ENCODE peak calls at places on chromosome 6, in six cellular contexts. O, C, M, B, P and I are unnamed samples.

GRCh38 chr6:129183039-129183438 is 300.1 kb downstream of the LAMA2 start:
- DNase-seq in M (no peak), O (no peak), P (no peak), B (no peak), C (no peak), I (no peak)

GRCh38 chr6:154508573-154509375 is 1.7 kb downstream of the CNKSR3 start:
- DNase-seq in P (peak), C (peak), O (peak), M (no peak), B (no peak), I (no peak)

GRCh38 chr6:159214281-159214680 is 45.1 kb downstream of the FNDC1 start:
- DNase-seq in M (no peak), C (no peak), O (no peak), B (no peak), P (no peak), I (no peak)

GRCh38 chr6:11618533-11618932 is 81.0 kb downstream of the TMEM170B start:
- DNase-seq in M (no peak), O (peak), C (peak), B (no peak), P (peak), I (no peak)

GRCh38 chr6:76120302-76120701 is 47.8 kb upstream of the IMPG1 start:
- DNase-seq in O (no peak), B (no peak), C (no peak), P (no peak), M (no peak), I (no peak)

GRCh38 chr6:1105833-1106400 is 206.0 kb upstream of the FOXQ1 start:
- DNase-seq in B (no peak), C (no peak), P (no peak), O (peak), M (no peak), I (no peak)

GRCh38 chr6:169881976-169882375 is 130.6 kb downstream of the ERMARD start:
- DNase-seq in C (no peak), P (no peak), O (no peak), M (no peak), B (peak), I (no peak)

GRCh38 chr6:150898390-150899170 is 33.1 kb downstream of the MTHFD1L start:
- DNase-seq in O (peak), P (no peak), B (peak), C (peak), M (no peak), I (no peak)

GRCh38 chr6:29552512-29553051 is 7.0 kb downstream of the UBD start:
- DNase-seq in B (no peak), M (no peak), C (peak), P (peak), O (peak), I (peak)

GRCh38 chr6:17842014-17842776 is 135.5 kb upstream of the NUP153 start:
- DNase-seq in P (no peak), B (no peak), M (no peak), C (no peak), O (no peak), I (no peak)

GRCh38 chr6:7696061-7696460 is 29.8 kb upstream of the BMP6 start:
- DNase-seq in C (no peak), P (no peak), M (no peak), B (no peak), O (no peak), I (no peak)

GRCh38 chr6:137751768-137752560 is 115.1 kb upstream of the TNFAIP3 start:
- DNase-seq in B (no peak), C (no peak), O (no peak), M (no peak), P (no peak), I (no peak)

GRCh38 chr6:34633785-34634184 is 62.8 kb downstream of the ILRUN start:
- DNase-seq in M (no peak), B (no peak), C (no peak), P (no peak), O (no peak), I (no peak)

GRCh38 chr6:151681426-151682059 is 125.9 kb upstream of the ESR1 start:
- DNase-seq in B (no peak), P (no peak), O (peak), C (no peak), M (no peak), I (no peak)

GRCh38 chr6:113636357-113636824 is 220.8 kb upstream of the MARCKS start:
- DNase-seq in O (peak), C (peak), B (no peak), P (no peak), M (no peak), I (no peak)

GRCh38 chr6:39847216-39847615 is 55.0 kb downstream of the DAAM2 start:
- DNase-seq in M (no peak), C (no peak), B (peak), P (no peak), O (peak), I (no peak)

GRCh38 chr6:28880894-28881780 is 42.6 kb downstream of the TRIM27 start:
- DNase-seq in M (no peak), C (peak), B (no peak), P (peak), O (peak), I (no peak)

GRCh38 chr6:105981002-105981887 is 104.9 kb upstream of the PRDM1 start:
- DNase-seq in C (peak), M (no peak), O (no peak), B (no peak), P (no peak), I (no peak)

GRCh38 chr6:81849248-81849647 is 96.8 kb upstream of the TENT5A start:
- DNase-seq in P (no peak), M (no peak), O (no peak), C (no peak), B (no peak), I (no peak)

DNA sequence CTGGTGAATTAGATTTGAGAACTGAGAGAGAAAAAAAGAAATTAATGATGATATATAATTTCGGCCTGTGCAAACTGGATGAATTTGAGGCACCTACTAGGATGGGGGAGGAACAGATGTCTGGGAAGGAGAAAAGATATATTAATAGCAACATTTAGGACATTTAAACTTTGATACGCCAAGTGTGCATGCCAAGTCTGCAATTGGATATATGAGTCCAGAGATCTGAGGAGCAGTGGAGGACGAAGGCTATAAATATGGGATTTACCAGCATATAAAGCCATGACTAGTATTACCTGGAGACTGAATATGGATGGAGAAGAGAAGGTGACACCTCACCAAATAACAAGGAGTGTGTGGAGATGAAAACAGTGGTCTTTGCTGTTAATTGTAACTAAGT is 272.6 kb upstream of the HSF2 start:
- DNase-seq in C (no peak), M (no peak), B (no peak), P (no peak), O (no peak), I (no peak)
- H3K4me3 ChIP-seq in C (no peak), M (no peak), B (no peak), P (no peak), O (no peak), I (no peak)

GRCh38 chr6:132399376-132400074 is 1.8 kb downstream of the MOXD1 start:
- DNase-seq in B (no peak), M (no peak), O (peak), C (peak), P (peak), I (peak)
- H3K4me3 ChIP-seq in B (no peak), M (no peak), O (peak), C (peak), P (peak), I (peak)

GRCh38 chr6:125307964-125308615 is 6.3 kb upstream of the HDDC2 start:
- DNase-seq in B (no peak), C (no peak), M (no peak), P (no peak), O (no peak), I (no peak)

GRCh38 chr6:125303512-125303854 is 1.7 kb upstream of the HDDC2 start:
- DNase-seq in B (no peak), P (no peak), M (no peak), C (no peak), O (no peak), I (no peak)

GRCh38 chr6:125304970-125305369 is 3.2 kb upstream of the HDDC2 start:
- DNase-seq in P (no peak), M (no peak), B (no peak), C (no peak), O (no peak), I (no peak)

GRCh38 chr6:125307150-125307838 is 5.5 kb upstream of the HDDC2 start:
- DNase-seq in M (no peak), P (peak), B (no peak), O (peak), C (no peak), I (no peak)

GRCh38 chr6:125306756-125307149 is 5.0 kb upstream of the HDDC2 start:
- DNase-seq in O (no peak), M (no peak), C (no peak), P (no peak), B (no peak), I (no peak)
- H3K4me3 ChIP-seq in O (no peak), M (no peak), C (no peak), P (no peak), B (no peak), I (no peak)

GRCh38 chr6:85453052-85453451 is 3.2 kb downstream of the NT5E start:
- DNase-seq in B (no peak), M (no peak), P (no peak), O (no peak), C (no peak), I (no peak)
- H3K4me3 ChIP-seq in B (peak), M (no peak), P (no peak), O (peak), C (peak), I (no peak)

DNA sequence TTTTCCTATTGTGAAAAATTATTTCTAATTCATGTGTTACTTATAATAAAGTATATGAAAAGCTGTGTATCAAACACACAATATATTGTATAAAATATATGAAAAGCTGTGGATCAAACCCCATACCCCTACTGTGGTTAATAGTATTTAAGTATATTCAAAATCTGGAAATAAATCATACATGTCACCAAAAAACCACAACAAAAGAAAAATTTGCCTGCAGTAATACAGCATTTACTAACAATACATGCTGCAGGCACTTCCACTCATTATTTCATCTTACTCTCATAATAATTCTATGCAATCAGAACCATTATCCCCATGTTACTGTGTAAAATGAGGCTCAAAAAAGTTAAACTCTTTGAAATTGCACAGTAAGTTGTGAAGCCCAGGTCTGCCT is 61.9 kb downstream of the FAM217A start:
- DNase-seq in M (no peak), B (no peak), O (no peak), C (no peak), P (no peak), I (no peak)
- H3K4me3 ChIP-seq in M (peak), B (peak), O (peak), C (peak), P (peak), I (peak)